ENCODE peak calls at places on chromosomes 1 and 21, in eight cellular contexts. W, H, P, X, I, A, B and G are unnamed samples.

GRCh38 chr1:181094813-181095212 is 6.3 kb downstream of the IER5 start:
- DNase-seq in W (no peak), H (peak), P (no peak), X (peak), I (no peak), A (no peak), B (no peak), G (no peak)

GRCh38 chr1:94105501-94105952 is 15.4 kb downstream of the ABCA4 start:
- DNase-seq in W (no peak), H (peak), P (no peak), X (no peak), I (no peak), A (no peak), B (no peak), G (peak)

GRCh38 chr1:58443986-58444603 is 102.4 kb downstream of the OMA1 start:
- DNase-seq in W (no peak), H (no peak), P (no peak), X (no peak), I (no peak), A (no peak), B (no peak), G (no peak)

GRCh38 chr1:17192394-17193221 is 12.3 kb upstream of the PADI1 start:
- DNase-seq in W (no peak), H (no peak), P (no peak), X (no peak), I (no peak), A (no peak), B (no peak), G (no peak)

GRCh38 chr1:66944330-66945274 is 19.8 kb downstream of the MIER1 start:
- DNase-seq in W (peak), H (no peak), P (no peak), X (peak), I (no peak), A (peak), B (peak), G (no peak)

GRCh38 chr1:235160395-235160964 is 570 bp downstream of the RBM34 start:
- DNase-seq in W (no peak), H (peak), P (no peak), X (peak), I (no peak), A (peak), B (peak), G (no peak)

GRCh38 chr1:154941332-154941995 is 4.9 kb upstream of the PMVK start:
- DNase-seq in W (peak), H (peak), P (no peak), X (no peak), I (no peak), A (no peak), B (no peak), G (no peak)

GRCh38 chr1:164614316-164614715 is 55.3 kb downstream of the PBX1 start:
- DNase-seq in W (no peak), H (no peak), P (no peak), X (no peak), I (no peak), A (no peak), B (no peak), G (no peak)

GRCh38 chr1:201535046-201535777 is 3.7 kb upstream of the NAV1 start:
- DNase-seq in W (no peak), H (no peak), P (no peak), X (peak), I (no peak), A (peak), B (no peak), G (no peak)

GRCh38 chr1:186761358-186761757 is 67.4 kb upstream of the PLA2G4A start:
- DNase-seq in W (no peak), H (no peak), P (no peak), X (no peak), I (no peak), A (no peak), B (no peak), G (no peak)

GRCh38 chr1:67880056-67880601 is 46.9 kb upstream of the GNG12 start:
- DNase-seq in W (no peak), H (no peak), P (no peak), X (peak), I (no peak), A (peak), B (peak), G (no peak)

GRCh38 chr1:235712812-235713211 is 63.2 kb upstream of the GNG4 start:
- DNase-seq in W (no peak), H (no peak), P (no peak), X (peak), I (no peak), A (no peak), B (no peak), G (no peak)

GRCh38 chr1:41482906-41483895 is 1.3 kb downstream of the EDN2 start:
- DNase-seq in W (no peak), H (no peak), P (no peak), X (no peak), I (no peak), A (peak), B (peak), G (no peak)

GRCh38 chr1:155093938-155094621 is 15.4 kb downstream of the EFNA3 start:
- DNase-seq in W (peak), H (peak), P (no peak), X (peak), I (no peak), A (peak), B (peak), G (peak)

GRCh38 chr1:165353731-165354671 is 2.5 kb downstream of the LMX1A start:
- DNase-seq in W (no peak), H (peak), P (no peak), X (no peak), I (no peak), A (no peak), B (no peak), G (no peak)

GRCh38 chr1:229107972-229108371 is 162.9 kb upstream of the RAB4A start:
- DNase-seq in W (no peak), H (no peak), P (no peak), X (no peak), I (no peak), A (no peak), B (no peak), G (no peak)

GRCh38 chr1:229106526-229107105 is 164.3 kb upstream of the RAB4A start:
- DNase-seq in W (no peak), H (no peak), P (no peak), X (no peak), I (no peak), A (no peak), B (no peak), G (no peak)

GRCh38 chr1:229109320-229109761 is 161.6 kb upstream of the RAB4A start:
- DNase-seq in W (no peak), H (no peak), P (peak), X (no peak), I (no peak), A (no peak), B (no peak), G (no peak)

GRCh38 chr1:229107302-229107815 is 163.6 kb upstream of the RAB4A start:
- DNase-seq in W (no peak), H (no peak), P (no peak), X (no peak), I (no peak), A (no peak), B (no peak), G (no peak)

DNA sequence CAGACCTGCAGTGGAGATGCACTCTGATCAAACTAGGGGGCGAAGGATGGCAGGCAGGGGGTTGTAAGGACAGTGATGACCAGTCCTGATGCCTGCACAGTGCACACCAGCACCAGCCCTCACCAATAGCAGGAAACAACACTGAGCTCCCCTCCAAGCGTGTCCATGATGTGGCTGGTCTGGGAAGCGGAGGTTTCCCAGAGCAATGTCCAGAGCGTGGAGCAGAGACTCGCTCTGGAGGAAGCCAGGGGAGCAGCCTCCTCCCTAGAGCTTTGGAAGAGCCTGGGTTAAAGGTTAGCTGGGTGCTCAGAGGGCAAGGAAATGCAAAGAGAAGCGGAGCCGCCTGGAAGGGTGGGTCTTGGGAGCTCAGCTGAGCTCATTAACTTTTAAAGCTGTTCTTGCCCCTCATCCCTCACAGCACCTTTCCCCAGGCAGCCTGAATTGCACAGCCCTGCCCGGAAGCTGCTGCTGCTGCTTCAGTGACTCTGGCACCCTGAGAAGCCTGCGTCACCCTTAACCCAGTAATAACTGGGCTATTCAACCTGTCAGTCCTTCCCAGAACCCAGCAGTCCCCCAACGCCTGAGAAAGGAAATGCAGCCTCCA is 162.2 kb upstream of the RAB4A start:
- DNase-seq in W (no peak), H (peak), P (peak), X (no peak), I (no peak), A (peak), B (no peak), G (no peak)
- TF ChIP-seq CTCF in W (no peak), H (no peak), P (peak), X (no peak), I (no peak), A (no peak), B (no peak), G (no peak)

GRCh38 chr21:45407629-45408247 is 2.8 kb downstream of the COL18A1 start:
- DNase-seq in W (peak), H (no peak), P (no peak), X (no peak), I (no peak), A (peak), B (no peak), G (no peak)

GRCh38 chr21:45405271-45405818 is 380 bp downstream of the COL18A1 start:
- DNase-seq in W (peak), H (no peak), P (no peak), X (peak), I (no peak), A (peak), B (no peak), G (no peak)

GRCh38 chr21:45405819-45406762 is 1.1 kb downstream of the COL18A1 start:
- DNase-seq in W (peak), H (peak), P (no peak), X (peak), I (no peak), A (peak), B (no peak), G (no peak)

GRCh38 chr21:45408271-45408791 is 3.4 kb downstream of the COL18A1 start:
- DNase-seq in W (peak), H (no peak), P (no peak), X (no peak), I (no peak), A (no peak), B (no peak), G (no peak)

GRCh38 chr21:45406801-45407628 is 2.0 kb downstream of the COL18A1 start:
- DNase-seq in W (peak), H (peak), P (no peak), X (no peak), I (no peak), A (no peak), B (no peak), G (no peak)
- TF ChIP-seq CTCF in W (no peak), H (peak), P (no peak), X (peak), I (no peak), A (peak), B (peak), G (no peak)

GRCh38 chr1:203165800-203166161 is 9.8 kb downstream of the MYBPH start:
- DNase-seq in W (no peak), H (no peak), P (no peak), X (no peak), I (no peak), A (no peak), B (no peak), G (no peak)

GRCh38 chr1:203165101-203165799 is 10.4 kb downstream of the MYBPH start:
- DNase-seq in W (no peak), H (no peak), P (no peak), X (no peak), I (no peak), A (no peak), B (no peak), G (no peak)

GRCh38 chr1:203167913-203168200 is 7.8 kb downstream of the MYBPH start:
- DNase-seq in W (no peak), H (no peak), P (no peak), X (no peak), I (no peak), A (no peak), B (no peak), G (no peak)

GRCh38 chr1:203167026-203167912 is 8.4 kb downstream of the MYBPH start:
- DNase-seq in W (no peak), H (peak), P (no peak), X (no peak), I (no peak), A (no peak), B (no peak), G (no peak)

DNA sequence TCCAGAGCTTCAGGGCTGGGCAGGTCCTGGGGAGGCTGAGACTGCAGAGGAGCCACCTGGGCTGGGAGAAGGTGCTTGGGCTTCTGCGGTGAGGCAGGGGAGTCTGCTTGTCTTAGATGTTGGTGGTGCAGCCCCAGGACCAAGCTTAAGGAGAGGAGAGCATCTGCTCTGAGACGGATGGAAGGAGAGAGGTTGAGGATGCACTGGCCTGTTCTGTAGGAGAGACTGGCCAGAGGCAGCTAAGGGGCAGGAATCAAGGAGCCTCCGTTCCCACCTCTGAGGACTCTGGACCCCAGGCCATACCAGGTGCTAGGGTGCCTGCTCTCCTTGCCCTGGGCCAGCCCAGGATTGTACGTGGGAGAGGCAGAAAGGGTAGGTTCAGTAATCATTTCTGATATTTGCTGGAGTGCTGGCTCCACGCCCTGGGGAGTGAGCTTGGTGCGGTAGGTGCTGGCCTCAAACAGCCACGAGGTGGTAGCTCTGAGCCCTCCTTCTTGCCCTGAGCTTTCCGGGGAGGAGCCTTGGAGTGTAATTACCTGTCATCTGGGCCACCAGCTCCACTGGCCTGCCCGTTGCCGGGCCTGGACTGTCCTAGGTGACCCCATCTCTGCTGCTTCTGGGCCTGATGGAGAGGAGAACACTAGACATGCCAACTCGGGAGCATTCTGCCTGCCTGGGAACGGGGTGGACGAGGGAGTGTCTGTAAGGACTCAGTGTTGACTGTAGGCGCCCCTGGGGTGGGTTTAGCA is 9.3 kb downstream of the MYBPH start:
- DNase-seq in W (no peak), H (no peak), P (no peak), X (no peak), I (no peak), A (peak), B (no peak), G (no peak)
- TF ChIP-seq CTCF in W (no peak), H (no peak), P (no peak), X (no peak), I (no peak), A (peak), B (no peak), G (no peak)

DNA sequence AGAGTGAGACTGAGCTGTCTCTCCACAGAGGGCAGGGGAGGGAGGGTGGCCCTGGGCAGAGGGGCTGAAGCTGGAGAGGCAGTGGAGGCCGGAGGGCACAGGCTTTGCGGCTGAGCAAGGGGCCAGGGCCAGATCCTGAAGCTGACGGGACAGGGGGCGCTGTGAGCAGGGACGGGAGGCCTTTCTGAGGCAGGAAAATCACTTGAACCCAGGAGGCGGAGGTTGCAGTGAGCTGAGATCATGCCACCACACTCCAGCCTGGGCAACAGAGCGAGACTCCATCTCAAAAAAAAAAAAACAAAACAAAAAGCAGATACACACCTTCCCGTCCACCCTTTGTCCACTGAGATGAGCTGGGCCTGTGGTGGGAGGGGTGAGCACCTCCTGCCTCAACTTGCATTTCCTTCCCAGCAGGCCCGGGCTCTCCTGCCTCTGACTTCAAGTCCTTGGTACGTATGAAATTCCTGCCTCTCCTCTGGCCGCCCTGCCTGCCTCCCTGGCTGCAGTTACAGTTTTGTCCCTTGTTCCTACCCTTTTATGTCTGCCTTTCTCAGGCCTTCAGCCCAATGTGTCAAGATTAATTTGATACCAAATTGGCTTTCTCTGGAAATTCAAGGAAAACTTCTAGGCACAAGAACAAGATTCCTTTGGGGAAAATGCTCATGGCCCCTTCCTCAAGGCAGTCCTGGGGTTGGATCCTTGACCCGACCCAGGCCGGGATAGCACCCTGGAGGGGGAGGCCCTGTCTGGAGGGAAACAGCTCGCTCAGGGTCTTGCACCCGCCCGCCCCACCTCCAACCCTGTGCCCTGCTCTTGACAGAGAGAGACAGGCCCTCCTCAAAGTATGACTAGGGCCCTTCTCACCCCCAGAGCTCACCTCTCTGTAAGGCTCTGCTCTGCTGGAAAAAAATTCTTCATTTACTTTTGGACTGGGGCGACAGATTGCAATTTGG is 11.2 kb upstream of the ADAMTSL4 start:
- DNase-seq in W (no peak), H (peak), P (no peak), X (peak), I (no peak), A (no peak), B (no peak), G (no peak)
- TF ChIP-seq CTCF in W (no peak), H (peak), P (no peak), X (no peak), I (no peak), A (peak), B (no peak), G (no peak)

GRCh38 chr1:241677171-241677570 is 25.1 kb downstream of the WDR64 start:
- DNase-seq in W (no peak), H (no peak), P (no peak), X (no peak), I (peak), A (no peak), B (no peak), G (no peak)
- TF ChIP-seq CTCF in W (no peak), H (no peak), P (no peak), X (no peak), I (no peak), A (no peak), B (no peak), G (no peak)

GRCh38 chr1:10471411-10472219 is 714 bp downstream of the DFFA start:
- DNase-seq in W (no peak), H (peak), P (no peak), X (peak), I (no peak), A (peak), B (no peak), G (no peak)

GRCh38 chr1:10475510-10475909 is 760 bp downstream of the PEX14 start:
- DNase-seq in W (no peak), H (no peak), P (no peak), X (no peak), I (no peak), A (no peak), B (no peak), G (no peak)

GRCh38 chr1:10472220-10473144 is at the start of gene DFFA:
- DNase-seq in W (peak), H (peak), P (peak), X (peak), I (peak), A (peak), B (peak), G (peak)

GRCh38 chr1:10473145-10473765 is 926 bp upstream of the DFFA start:
- DNase-seq in W (no peak), H (no peak), P (no peak), X (no peak), I (no peak), A (no peak), B (no peak), G (no peak)

DNA sequence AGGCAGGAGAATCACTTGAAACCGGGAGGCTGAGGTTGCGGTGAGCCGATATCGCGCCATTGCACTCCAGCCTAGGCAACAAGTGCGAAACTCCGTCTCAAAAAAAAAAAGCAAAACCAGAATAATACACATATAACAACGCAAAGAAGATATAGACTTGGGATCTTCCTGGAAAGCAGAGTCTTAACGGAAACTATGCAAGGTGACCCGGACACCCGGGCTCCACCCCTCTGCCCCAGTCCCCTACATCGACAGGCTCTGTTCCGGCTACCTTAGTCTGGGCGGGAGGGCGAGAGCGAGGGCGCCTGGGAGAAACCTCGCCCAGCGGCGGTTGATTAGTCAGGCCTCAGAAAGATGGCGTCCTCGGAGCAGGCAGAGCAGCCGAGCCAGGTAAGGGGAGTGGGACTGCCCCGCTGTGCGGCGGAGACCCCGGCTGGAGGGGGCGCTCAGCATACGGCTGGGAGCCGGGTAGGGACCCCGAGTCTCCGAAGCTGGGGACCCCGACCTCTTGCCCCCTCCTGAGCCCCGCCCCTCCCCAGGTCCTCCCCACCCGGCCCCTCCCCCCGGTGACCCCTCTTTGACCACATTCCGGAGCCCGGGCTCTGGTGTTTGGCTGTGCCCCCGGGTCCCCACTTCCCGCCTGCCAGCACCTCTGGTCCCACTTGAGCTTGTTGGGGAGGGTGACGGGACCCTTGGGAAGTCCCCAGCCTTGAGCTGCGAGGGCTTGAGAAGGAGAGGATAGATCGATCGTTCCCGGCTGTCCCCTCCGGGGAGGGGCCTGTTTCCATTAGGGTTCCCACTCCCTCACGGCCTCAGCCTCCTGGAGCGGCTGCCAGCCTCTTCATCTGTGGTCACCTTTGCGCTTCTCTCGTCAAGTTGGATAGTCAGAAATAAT is at the start of gene PEX14:
- DNase-seq in W (peak), H (peak), P (peak), X (peak), I (peak), A (peak), B (peak), G (peak)
- TF ChIP-seq CTCF in W (no peak), H (no peak), P (no peak), X (no peak), I (no peak), A (no peak), B (no peak), G (no peak)